ENCODE peak calls at places on chromosomes 16 and 17, in ten cellular contexts. B, A, Z, R, Y, Q, V, O, M and K are unnamed samples.

GRCh38 chr16:14509675-14510132 is 120.4 kb downstream of the PARN start:
- DNase-seq in A (no peak), V (no peak), O (no peak), B (no peak), Z (no peak), Q (no peak), Y (no peak), R (no peak), M (peak), K (no peak)

GRCh38 chr16:73040136-73040535 is 7.8 kb downstream of the ZFHX3 start:
- DNase-seq in R (no peak), Y (no peak), A (no peak), Q (no peak), M (no peak), V (no peak), Z (no peak), B (no peak), O (no peak), K (no peak)

GRCh38 chr16:15958703-15959348 is 9.4 kb downstream of the ABCC1 start:
- DNase-seq in A (no peak), M (no peak), Z (no peak), B (no peak), O (no peak), V (no peak), Q (no peak), R (no peak), Y (no peak), K (no peak)

GRCh38 chr17:73987395-73987794 is 216.1 kb upstream of the RPL38 start:
- DNase-seq in A (no peak), Q (no peak), R (no peak), V (no peak), O (no peak), Z (no peak), M (no peak), Y (no peak), B (no peak), K (no peak)

GRCh38 chr17:33225509-33225908 is 67.6 kb downstream of the ASIC2 start:
- DNase-seq in Y (no peak), R (no peak), M (no peak), V (no peak), Z (no peak), A (no peak), B (no peak), O (no peak), Q (no peak), K (no peak)

GRCh38 chr17:60604686-60605334 is 4.8 kb downstream of the PPM1D start:
- DNase-seq in V (no peak), M (peak), O (no peak), B (no peak), Q (peak), R (no peak), Y (no peak), Z (peak), A (no peak), K (no peak)

GRCh38 chr16:19294156-19294649 is 8.7 kb downstream of the CLEC19A start:
- DNase-seq in O (no peak), Y (peak), Q (no peak), M (peak), Z (no peak), R (peak), A (no peak), V (no peak), B (no peak), K (no peak)

GRCh38 chr17:80263253-80264047 is 2.8 kb downstream of the RNF213 start:
- DNase-seq in V (peak), B (no peak), Q (peak), Y (peak), O (peak), A (peak), M (peak), R (peak), Z (no peak), K (peak)

GRCh38 chr16:89903908-89904515 is 14.7 kb upstream of the MC1R start:
- DNase-seq in O (no peak), R (no peak), V (no peak), Z (no peak), M (no peak), B (no peak), Y (no peak), Q (no peak), A (no peak), K (no peak)

GRCh38 chr16:11964761-11965539 is at the start of gene TNFRSF17:
- DNase-seq in M (peak), V (no peak), B (no peak), A (no peak), R (no peak), Y (no peak), Q (no peak), Z (no peak), O (no peak), K (no peak)

GRCh38 chr17:44887016-44887415 is 12.2 kb downstream of the EFTUD2 start:
- DNase-seq in Y (no peak), Q (no peak), R (no peak), B (no peak), M (no peak), V (no peak), A (no peak), Z (no peak), O (no peak), K (no peak)

GRCh38 chr17:1629647-1630310 is 1.1 kb upstream of the SLC43A2 start:
- DNase-seq in V (peak), M (peak), R (no peak), Q (no peak), A (peak), Z (peak), O (peak), B (peak), Y (no peak), K (peak)

GRCh38 chr16:75238132-75238852 is 13.1 kb downstream of the BCAR1 start:
- DNase-seq in B (no peak), Y (no peak), Z (no peak), R (peak), Q (peak), M (peak), O (peak), V (no peak), A (no peak), K (no peak)

GRCh38 chr16:79278506-79278905 is 322.0 kb downstream of the MAF start:
- DNase-seq in A (peak), Q (no peak), Z (no peak), O (no peak), V (peak), B (no peak), M (no peak), R (no peak), Y (no peak), K (peak)

GRCh38 chr17:42313773-42314566 is 25.7 kb downstream of the STAT5A start:
- DNase-seq in O (no peak), Q (no peak), V (no peak), A (no peak), R (no peak), M (no peak), Z (no peak), Y (no peak), B (no peak), K (no peak)

GRCh38 chr16:79728923-79729240 is 128.3 kb upstream of the MAF start:
- DNase-seq in A (no peak), Y (no peak), B (no peak), Z (no peak), R (no peak), M (no peak), Q (no peak), O (no peak), V (no peak), K (no peak)

GRCh38 chr17:82080048-82080788 is 14.6 kb upstream of the DUS1L start:
- DNase-seq in B (no peak), O (no peak), V (no peak), M (no peak), R (no peak), Y (no peak), Q (no peak), A (no peak), Z (no peak), K (no peak)

GRCh38 chr17:43839670-43840101 is 6.7 kb upstream of the MPP3 start:
- DNase-seq in R (no peak), Q (no peak), M (no peak), B (peak), Y (peak), A (no peak), V (no peak), O (no peak), Z (no peak), K (no peak)

GRCh38 chr17:83004791-83005380 is 74.5 kb upstream of the METRNL start:
- DNase-seq in B (no peak), Q (no peak), A (no peak), Z (no peak), O (no peak), Y (no peak), M (no peak), R (no peak), V (no peak), K (no peak)

GRCh38 chr16:65547799-65548446 is 426.1 kb upstream of the CDH11 start:
- DNase-seq in R (peak), A (no peak), Q (peak), Z (no peak), M (peak), V (no peak), Y (no peak), O (peak), B (no peak), K (no peak)

GRCh38 chr16:54647731-54648221 is 282.9 kb upstream of the IRX5 start:
- DNase-seq in Z (no peak), Q (peak), O (peak), Y (no peak), B (no peak), R (no peak), M (no peak), A (no peak), V (no peak), K (no peak)

GRCh38 chr17:2111691-2112090 is 56.8 kb downstream of the HIC1 start:
- DNase-seq in Z (no peak), Q (no peak), M (peak), A (no peak), B (no peak), V (no peak), R (no peak), O (peak), Y (no peak), K (no peak)

GRCh38 chr16:20952144-20952797 is 51.7 kb downstream of the LYRM1 start:
- DNase-seq in Q (no peak), B (no peak), R (no peak), V (no peak), A (no peak), M (no peak), O (no peak), Z (no peak), Y (peak), K (no peak)

GRCh38 chr16:57538235-57538711 is 1.9 kb upstream of the CCDC102A start:
- DNase-seq in M (no peak), O (no peak), Y (no peak), B (no peak), Q (no peak), Z (no peak), A (no peak), R (no peak), V (no peak), K (no peak)

GRCh38 chr17:66431910-66432309 is 129.5 kb downstream of the PRKCA start:
- DNase-seq in Q (peak), B (no peak), A (no peak), Z (peak), O (peak), R (no peak), M (peak), Y (no peak), V (no peak), K (no peak)

GRCh38 chr16:82037251-82037650 is 2.2 kb downstream of the HSD17B2 start:
- DNase-seq in B (no peak), V (no peak), O (no peak), A (no peak), Q (no peak), R (no peak), Y (no peak), Z (no peak), M (peak), K (no peak)

GRCh38 chr17:1643293-1643998 is 2.1 kb downstream of the SCARF1 start:
- DNase-seq in O (no peak), B (no peak), A (peak), Y (peak), M (no peak), Z (no peak), V (peak), R (no peak), Q (no peak), K (peak)

GRCh38 chr17:20284018-20284417 is 183.3 kb downstream of the LGALS9B start:
- DNase-seq in V (no peak), R (no peak), Y (no peak), B (no peak), Q (no peak), Z (no peak), A (no peak), M (peak), O (no peak), K (no peak)

GRCh38 chr16:75304521-75305363 is 53.3 kb upstream of the BCAR1 start:
- DNase-seq in B (no peak), Y (no peak), R (peak), Q (peak), Z (no peak), V (no peak), M (peak), O (peak), A (no peak), K (no peak)